ENCODE peak calls at places on chromosomes 5 and 9, in six cellular contexts. H is keratinocyte, X is right cardiac atrium, Y is transverse colon, U is SK-N-SH, G is IMR-90. C is an unnamed sample.

GRCh38 chr9:35669331-35670145 is 4.2 kb upstream of the CA9 start:
- DNase-seq in H (no peak), X (no peak), Y (peak; percentile 89), U (no peak), G (peak; percentile 76), C (no peak)

GRCh38 chr5:61334224-61335196 is 2.5 kb downstream of the ZSWIM6 start:
- DNase-seq in H (no peak), X (no peak), Y (no peak), U (peak; percentile 27), G (peak; percentile 76), C (no peak)

GRCh38 chr5:174581483-174581882 is 142.9 kb upstream of the MSX2 start:
- DNase-seq in H (no peak), X (no peak), Y (no peak), U (peak; percentile 29), G (no peak), C (no peak)

GRCh38 chr5:93665649-93666048 is 75.8 kb downstream of the POU5F2 start:
- DNase-seq in H (no peak), X (no peak), Y (no peak), U (peak; percentile 5), G (no peak), C (no peak)

GRCh38 chr5:79107020-79107796 is 4.4 kb upstream of the BHMT start:
- DNase-seq in H (no peak), X (no peak), Y (no peak), U (no peak), G (peak; percentile 5), C (no peak)

GRCh38 chr5:175657593-175658271 is at the start of gene HRH2:
- DNase-seq in H (no peak), X (peak; percentile 45), Y (peak; percentile 18), U (peak; percentile 76), G (no peak), C (peak; percentile 69)

GRCh38 chr5:175707751-175708375 is 50.0 kb downstream of the HRH2 start:
- DNase-seq in H (no peak), X (no peak), Y (no peak), U (no peak), G (no peak), C (no peak)

GRCh38 chr5:174935854-174936474 is 211.6 kb downstream of the MSX2 start:
- DNase-seq in H (no peak), X (peak; percentile 48), Y (peak; percentile 35), U (peak; percentile 80), G (peak; percentile 30), C (peak; percentile 56)

GRCh38 chr5:89878140-89878570 is 531.4 kb downstream of the CETN3 start:
- DNase-seq in H (peak; percentile 11), X (no peak), Y (no peak), U (no peak), G (peak; percentile 54), C (no peak)

GRCh38 chr5:141805874-141806273 is 72.3 kb downstream of the PCDH1 start:
- DNase-seq in H (no peak), X (peak; percentile 56), Y (no peak), U (no peak), G (no peak), C (no peak)

GRCh38 chr5:10289353-10289752 is 18.3 kb downstream of the CMBL start:
- DNase-seq in H (no peak), X (peak; percentile 47), Y (peak; percentile 78), U (no peak), G (no peak), C (no peak)

GRCh38 chr5:4361626-4362281 is 766.1 kb downstream of the IRX1 start:
- DNase-seq in H (no peak), X (no peak), Y (no peak), U (no peak), G (no peak), C (no peak)

DNA sequence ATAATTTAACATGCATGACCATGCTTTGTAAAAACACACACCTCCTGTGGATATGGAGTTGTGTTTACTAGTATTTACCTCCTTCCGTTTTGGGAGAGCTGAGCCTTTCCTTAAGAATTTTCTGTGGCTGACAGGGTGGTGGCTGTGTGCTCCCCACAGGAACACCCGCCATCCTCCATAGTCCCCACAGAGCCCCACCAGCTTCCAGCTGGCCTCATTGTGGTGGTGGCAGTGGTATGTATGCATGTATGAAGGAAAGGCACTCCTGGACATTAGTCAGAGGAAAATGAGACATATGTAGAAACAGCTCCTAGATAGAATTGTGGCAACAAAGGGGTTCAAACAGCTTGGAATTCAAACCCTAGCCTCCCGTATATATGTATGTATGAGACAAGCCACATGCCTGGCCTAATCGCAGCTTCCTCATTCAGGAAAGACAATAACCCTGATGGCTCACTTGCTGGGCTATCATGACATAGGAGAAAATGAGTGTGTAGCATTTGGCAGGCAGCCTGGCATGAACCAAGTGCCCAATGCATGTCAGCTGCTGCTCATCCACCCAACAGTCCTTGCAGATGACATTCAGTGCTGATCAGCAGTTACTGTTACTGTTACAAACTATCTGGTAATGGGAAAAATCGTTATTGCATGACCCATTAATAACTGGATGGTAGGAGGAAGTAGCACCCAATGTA is 459.7 kb downstream of the EBF1 start:
- DNase-seq in H (no peak), X (no peak), Y (no peak), U (no peak), G (peak; percentile 1), C (no peak)
- H3K27ac ChIP-seq in H (no peak overlapping the region), X (no peak overlapping the region), Y (no peak overlapping the region), U (no peak overlapping the region), G (no peak overlapping the region), C (no peak overlapping the region)

DNA sequence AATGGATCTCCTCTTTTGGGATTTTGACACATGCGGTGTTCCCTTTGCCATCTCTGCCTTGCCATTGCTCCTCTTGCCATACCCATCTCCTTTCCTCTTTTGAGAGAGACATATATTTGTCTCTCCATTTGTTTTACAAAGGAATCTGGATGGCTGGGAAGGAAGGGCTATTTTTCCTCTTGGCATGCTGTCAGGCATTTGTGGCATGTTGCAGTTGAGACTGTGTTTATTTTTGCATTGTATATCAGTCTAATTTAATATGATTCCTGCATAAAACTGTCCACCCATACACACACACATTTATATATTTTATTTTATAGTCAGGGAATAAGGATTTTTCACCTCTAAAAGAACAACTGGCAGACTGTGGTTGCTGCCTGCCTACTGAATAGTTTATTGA is 1105.8 kb upstream of the SEMA6A start:
- DNase-seq in H (no peak), X (no peak), Y (no peak), U (no peak), G (peak; percentile 16), C (no peak)
- H3K4me1 ChIP-seq in H (no peaks in the 10 kb centered on the region), X (no peaks in the 10 kb centered on the region), Y (no peaks in the 10 kb centered on the region), U (no peaks in the 10 kb centered on the region), G (peaks cover 1% of the 10 kb centered on the region), C (no peaks in the 10 kb centered on the region)

DNA sequence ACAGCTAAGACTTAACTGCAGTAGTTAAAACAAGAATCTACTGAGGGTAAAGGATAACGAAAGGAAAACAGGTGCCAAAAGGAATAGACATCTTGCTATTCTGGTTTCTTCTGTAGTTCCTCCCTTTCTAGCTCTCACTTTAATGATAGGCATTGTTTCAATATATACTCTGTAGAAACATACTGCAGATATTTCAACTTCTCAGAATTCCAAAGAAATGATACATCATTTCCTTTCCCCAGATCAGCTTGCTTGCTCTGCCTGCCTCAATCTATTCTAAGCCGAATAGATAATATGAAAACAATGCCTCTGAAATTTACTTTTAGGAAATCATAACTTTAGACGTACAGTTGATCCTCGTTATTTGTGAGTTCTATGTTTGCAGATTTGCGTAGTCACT is 46.3 kb downstream of the ACO1 start:
- DNase-seq in H (no peak), X (no peak), Y (no peak), U (no peak), G (peak; percentile 73), C (no peak)
- H3K27me3 ChIP-seq in H (no peaks in the 10 kb centered on the region), X (no peaks in the 10 kb centered on the region), Y (no peaks in the 10 kb centered on the region), U (no peaks in the 10 kb centered on the region), G (no peaks in the 10 kb centered on the region), C (no peaks in the 10 kb centered on the region)

GRCh38 chr5:142960309-142960696 is 190.1 kb downstream of the ARHGAP26 start:
- DNase-seq in H (no peak), X (no peak), Y (no peak), U (no peak), G (peak; percentile 86), C (no peak)
- H3K27ac ChIP-seq in H (peak overlapping the region; percentile 68), X (no peak overlapping the region), Y (no peak overlapping the region), U (peak overlapping the region; percentile 91), G (no peak overlapping the region), C (no peak overlapping the region)

GRCh38 chr9:95217936-95218335 is 99.6 kb downstream of the FANCC start:
- DNase-seq in H (no peak), X (no peak), Y (no peak), U (no peak), G (no peak), C (no peak)

GRCh38 chr9:95218790-95219189 is 98.7 kb downstream of the FANCC start:
- DNase-seq in H (no peak), X (no peak), Y (no peak), U (no peak), G (no peak), C (no peak)

GRCh38 chr9:95211028-95211427 is 106.5 kb downstream of the FANCC start:
- DNase-seq in H (no peak), X (no peak), Y (no peak), U (no peak), G (no peak), C (no peak)

GRCh38 chr9:95213102-95213501 is 104.4 kb downstream of the FANCC start:
- DNase-seq in H (no peak), X (no peak), Y (no peak), U (no peak), G (no peak), C (no peak)

DNA sequence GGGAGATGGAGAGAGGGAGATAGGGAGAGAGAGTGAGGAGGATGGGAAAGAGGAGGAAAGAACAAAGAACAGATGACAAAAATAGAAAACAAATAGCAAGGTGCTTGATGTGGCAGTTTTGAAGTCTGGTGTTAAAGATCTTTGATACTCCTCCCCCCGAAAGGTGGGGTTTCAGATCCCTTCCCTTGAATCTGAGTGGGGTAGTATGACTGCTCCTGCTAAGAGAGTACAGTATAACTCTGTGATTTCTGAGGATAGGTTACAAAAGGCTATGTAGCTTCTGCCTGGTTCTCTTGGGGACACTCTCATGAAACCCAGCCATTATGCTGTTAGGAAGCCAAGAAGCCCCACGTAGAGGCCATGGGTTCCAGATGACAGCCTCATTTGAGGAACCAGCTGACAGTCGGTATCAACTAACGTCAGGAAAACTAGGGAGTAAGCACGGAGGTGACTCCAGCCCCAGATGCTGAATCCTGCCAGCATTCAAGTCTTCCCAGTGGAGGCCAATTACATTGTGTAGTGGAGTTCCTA is 102.1 kb downstream of the FANCC start:
- DNase-seq in H (no peak), X (no peak), Y (no peak), U (no peak), G (no peak), C (no peak)
- H3K4me1 ChIP-seq in H (no peaks in the 10 kb centered on the region), X (no peaks in the 10 kb centered on the region), Y (no peaks in the 10 kb centered on the region), U (no peaks in the 10 kb centered on the region), G (no peaks in the 10 kb centered on the region), C (no peaks in the 10 kb centered on the region)

GRCh38 chr5:58015175-58015574 is 444.7 kb downstream of the PLK2 start:
- DNase-seq in H (no peak), X (no peak), Y (no peak), U (no peak), G (no peak), C (no peak)
- H3K27me3 ChIP-seq in H (no peaks in the 10 kb centered on the region), X (no peaks in the 10 kb centered on the region), Y (no peaks in the 10 kb centered on the region), U (no peaks in the 10 kb centered on the region), G (no peaks in the 10 kb centered on the region), C (no peaks in the 10 kb centered on the region)

DNA sequence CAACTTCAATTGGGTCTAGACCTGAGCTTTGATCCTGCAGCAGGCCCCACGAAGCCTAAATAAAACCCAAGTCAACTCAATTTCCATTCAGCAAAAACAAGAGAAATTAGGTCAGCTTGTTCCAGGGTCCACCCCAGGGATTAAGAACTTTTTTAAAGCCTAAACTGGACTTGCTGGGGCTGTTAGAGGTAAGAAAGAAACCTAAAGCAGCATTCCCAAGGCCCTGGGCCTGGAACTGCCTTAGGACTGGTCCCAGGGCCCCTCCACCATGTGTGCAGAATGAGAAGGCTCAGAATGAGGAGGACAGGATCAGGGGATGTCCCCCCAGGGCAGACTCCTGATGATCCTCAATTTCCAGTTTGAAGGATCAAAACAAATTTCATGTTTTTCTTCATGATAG is 64.7 kb downstream of the DENND1A start:
- DNase-seq in H (no peak), X (no peak), Y (no peak), U (no peak), G (no peak), C (no peak)
- H3K27ac ChIP-seq in H (no peak overlapping the region), X (peak overlapping the region; percentile 77), Y (peak overlapping the region; percentile 27), U (no peak overlapping the region), G (no peak overlapping the region), C (no peak overlapping the region)

C was measured in lower lobe of right lung.